ENCODE peak calls at places on chromosome 22, in six cellular contexts. One of them, this sample, is unnamed. For H3K36me3, the result is how much of the 10 kb centered on the place peaks cover.

GRCh38 chr22:30167327-30167726 is 79.2 kb downstream of the LIF start:
- DNase-seq in mucosa of descending colon: no peak
- DNase-seq in left ventricle myocardium inferior: no peak
- DNase-seq in cardiac muscle cell: no peak
- DNase-seq in psoas muscle: no peak
- DNase-seq in fibroblast of lung: no peak
- DNase-seq in this sample: no peak

GRCh38 chr22:35549338-35549737 is 8.7 kb downstream of the RASD2 start:
- DNase-seq in mucosa of descending colon: no peak
- DNase-seq in left ventricle myocardium inferior: peak
- DNase-seq in cardiac muscle cell: no peak
- DNase-seq in psoas muscle: peak
- DNase-seq in fibroblast of lung: no peak
- DNase-seq in this sample: no peak

GRCh38 chr22:33544707-33545106 is 375.6 kb downstream of the LARGE1 start:
- DNase-seq in mucosa of descending colon: no peak
- DNase-seq in left ventricle myocardium inferior: no peak
- DNase-seq in cardiac muscle cell: peak
- DNase-seq in psoas muscle: no peak
- DNase-seq in fibroblast of lung: peak
- DNase-seq in this sample: no peak

GRCh38 chr22:29044657-29045176 is 16.9 kb downstream of the C22orf31 start:
- DNase-seq in mucosa of descending colon: no peak
- DNase-seq in left ventricle myocardium inferior: no peak
- DNase-seq in cardiac muscle cell: peak
- DNase-seq in psoas muscle: no peak
- DNase-seq in fibroblast of lung: peak
- DNase-seq in this sample: no peak

GRCh38 chr22:31544481-31545480 is 48.4 kb downstream of the SFI1 start:
- DNase-seq in mucosa of descending colon: no peak
- DNase-seq in left ventricle myocardium inferior: no peak
- DNase-seq in cardiac muscle cell: no peak
- DNase-seq in psoas muscle: no peak
- DNase-seq in fibroblast of lung: no peak
- DNase-seq in this sample: no peak

GRCh38 chr22:21691773-21692172 is 26.0 kb downstream of the PPIL2 start:
- DNase-seq in mucosa of descending colon: no peak
- DNase-seq in left ventricle myocardium inferior: no peak
- DNase-seq in cardiac muscle cell: no peak
- DNase-seq in psoas muscle: no peak
- DNase-seq in fibroblast of lung: no peak
- DNase-seq in this sample: no peak

GRCh38 chr22:29994027-29994715 is 86.1 kb upstream of the HORMAD2 start:
- DNase-seq in mucosa of descending colon: no peak
- DNase-seq in left ventricle myocardium inferior: no peak
- DNase-seq in cardiac muscle cell: peak
- DNase-seq in psoas muscle: no peak
- DNase-seq in fibroblast of lung: peak
- DNase-seq in this sample: peak

GRCh38 chr22:21641417-21641794 is 696 bp upstream of the SDF2L1 start:
- DNase-seq in mucosa of descending colon: peak
- DNase-seq in left ventricle myocardium inferior: no peak
- DNase-seq in cardiac muscle cell: peak
- DNase-seq in psoas muscle: peak
- DNase-seq in fibroblast of lung: peak
- DNase-seq in this sample: no peak

GRCh38 chr22:35596821-35597220 is 20.3 kb downstream of the MB start:
- DNase-seq in mucosa of descending colon: no peak
- DNase-seq in left ventricle myocardium inferior: peak
- DNase-seq in cardiac muscle cell: peak
- DNase-seq in psoas muscle: peak
- DNase-seq in fibroblast of lung: no peak
- DNase-seq in this sample: no peak

GRCh38 chr22:46830841-46831240 is 68.4 kb downstream of the TBC1D22A start:
- DNase-seq in mucosa of descending colon: no peak
- DNase-seq in left ventricle myocardium inferior: no peak
- DNase-seq in cardiac muscle cell: no peak
- DNase-seq in psoas muscle: no peak
- DNase-seq in fibroblast of lung: no peak
- DNase-seq in this sample: no peak

GRCh38 chr22:46829140-46829891 is 66.9 kb downstream of the TBC1D22A start:
- DNase-seq in mucosa of descending colon: no peak
- DNase-seq in left ventricle myocardium inferior: no peak
- DNase-seq in cardiac muscle cell: peak
- DNase-seq in psoas muscle: no peak
- DNase-seq in fibroblast of lung: peak
- DNase-seq in this sample: peak

GRCh38 chr22:46827781-46828180 is 65.3 kb downstream of the TBC1D22A start:
- DNase-seq in mucosa of descending colon: no peak
- DNase-seq in left ventricle myocardium inferior: no peak
- DNase-seq in cardiac muscle cell: no peak
- DNase-seq in psoas muscle: no peak
- DNase-seq in fibroblast of lung: no peak
- DNase-seq in this sample: no peak

GRCh38 chr22:46828323-46829139 is 66.1 kb downstream of the TBC1D22A start:
- DNase-seq in mucosa of descending colon: no peak
- DNase-seq in left ventricle myocardium inferior: no peak
- DNase-seq in cardiac muscle cell: no peak
- DNase-seq in psoas muscle: no peak
- DNase-seq in fibroblast of lung: no peak
- DNase-seq in this sample: no peak

GRCh38 chr22:46830001-46830715 is 67.7 kb downstream of the TBC1D22A start:
- DNase-seq in mucosa of descending colon: peak
- DNase-seq in left ventricle myocardium inferior: peak
- DNase-seq in cardiac muscle cell: peak
- DNase-seq in psoas muscle: peak
- DNase-seq in fibroblast of lung: peak
- DNase-seq in this sample: no peak
- H3K4me3 ChIP-seq in mucosa of descending colon: no peak
- H3K4me3 ChIP-seq in left ventricle myocardium inferior: no peak
- H3K4me3 ChIP-seq in cardiac muscle cell: no peak
- H3K4me3 ChIP-seq in psoas muscle: no peak
- H3K4me3 ChIP-seq in fibroblast of lung: no peak
- H3K4me3 ChIP-seq in this sample: no peak

DNA sequence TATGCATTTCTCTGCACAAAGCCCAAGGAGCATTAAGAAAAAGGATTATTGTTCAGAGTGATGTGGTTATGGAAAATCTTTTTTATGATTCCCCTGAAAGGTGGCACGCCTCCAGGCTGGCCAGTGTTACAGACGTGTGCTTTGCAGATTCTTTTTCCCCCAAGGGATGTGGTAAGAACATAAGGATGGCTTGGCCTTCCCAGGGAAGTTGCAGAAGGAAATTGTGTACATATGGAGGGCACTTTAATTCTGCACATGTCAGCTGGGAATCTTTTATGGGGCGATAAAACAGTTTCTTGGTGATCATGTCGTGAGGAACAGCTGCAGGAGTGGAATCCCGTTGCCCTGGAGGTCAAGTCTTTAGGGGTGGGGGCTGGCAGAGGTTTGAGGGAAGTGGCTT is 9.7 kb downstream of the SMARCB1 start:
- DNase-seq in mucosa of descending colon: no peak
- DNase-seq in left ventricle myocardium inferior: no peak
- DNase-seq in cardiac muscle cell: peak
- DNase-seq in psoas muscle: no peak
- DNase-seq in fibroblast of lung: peak
- DNase-seq in this sample: no peak
- TF ChIP-seq CTCF in mucosa of descending colon: no peak
- TF ChIP-seq CTCF in left ventricle myocardium inferior: no peak
- TF ChIP-seq CTCF in cardiac muscle cell: no peak
- TF ChIP-seq CTCF in psoas muscle: no peak
- TF ChIP-seq CTCF in fibroblast of lung: no peak
- TF ChIP-seq CTCF in this sample: no peak

GRCh38 chr22:45550891-45551290 is 48.2 kb downstream of the FBLN1 start:
- DNase-seq in mucosa of descending colon: no peak
- DNase-seq in left ventricle myocardium inferior: no peak
- DNase-seq in cardiac muscle cell: no peak
- DNase-seq in psoas muscle: no peak
- DNase-seq in fibroblast of lung: no peak
- DNase-seq in this sample: no peak

GRCh38 chr22:45551310-45552016 is 48.8 kb downstream of the FBLN1 start:
- DNase-seq in mucosa of descending colon: no peak
- DNase-seq in left ventricle myocardium inferior: no peak
- DNase-seq in cardiac muscle cell: peak
- DNase-seq in psoas muscle: peak
- DNase-seq in fibroblast of lung: no peak
- DNase-seq in this sample: no peak

GRCh38 chr22:45552580-45553332 is 50.1 kb downstream of the FBLN1 start:
- DNase-seq in mucosa of descending colon: peak
- DNase-seq in left ventricle myocardium inferior: peak
- DNase-seq in cardiac muscle cell: peak
- DNase-seq in psoas muscle: peak
- DNase-seq in fibroblast of lung: peak
- DNase-seq in this sample: peak

GRCh38 chr22:45553333-45554039 is 50.8 kb downstream of the FBLN1 start:
- DNase-seq in mucosa of descending colon: peak
- DNase-seq in left ventricle myocardium inferior: peak
- DNase-seq in cardiac muscle cell: peak
- DNase-seq in psoas muscle: peak
- DNase-seq in fibroblast of lung: peak
- DNase-seq in this sample: peak

DNA sequence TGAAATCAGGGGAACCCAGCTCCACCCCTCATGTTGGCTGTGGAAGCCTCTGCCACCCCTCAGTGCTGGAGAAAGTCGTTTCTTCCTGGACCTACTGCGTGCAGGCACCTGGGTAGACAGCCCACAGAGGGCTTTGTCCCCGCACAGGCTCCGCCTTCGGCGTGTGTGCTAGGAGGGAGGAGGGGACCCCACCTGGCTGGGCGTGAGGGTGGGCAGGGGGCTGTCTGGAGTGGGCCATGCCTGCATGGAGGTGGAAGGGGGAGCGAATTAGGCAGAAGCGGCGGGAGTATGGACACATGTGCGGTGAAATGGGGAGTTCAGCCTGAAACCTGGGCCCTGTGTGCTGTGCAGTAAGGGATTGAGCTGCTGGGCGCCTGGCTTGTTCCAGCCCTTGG is 49.3 kb downstream of the FBLN1 start:
- DNase-seq in mucosa of descending colon: no peak
- DNase-seq in left ventricle myocardium inferior: no peak
- DNase-seq in cardiac muscle cell: no peak
- DNase-seq in psoas muscle: no peak
- DNase-seq in fibroblast of lung: no peak
- DNase-seq in this sample: no peak
- H3K36me3 ChIP-seq in mucosa of descending colon: under half
- H3K36me3 ChIP-seq in left ventricle myocardium inferior: under half
- H3K36me3 ChIP-seq in cardiac muscle cell: under half
- H3K36me3 ChIP-seq in psoas muscle: under half
- H3K36me3 ChIP-seq in fibroblast of lung: under half
- H3K36me3 ChIP-seq in this sample: half or more

GRCh38 chr22:38775656-38776055 is 18.3 kb downstream of the DNAL4 start:
- DNase-seq in mucosa of descending colon: no peak
- DNase-seq in left ventricle myocardium inferior: no peak
- DNase-seq in cardiac muscle cell: no peak
- DNase-seq in psoas muscle: no peak
- DNase-seq in fibroblast of lung: no peak
- DNase-seq in this sample: no peak

GRCh38 chr22:38776086-38776485 is 17.9 kb downstream of the DNAL4 start:
- DNase-seq in mucosa of descending colon: no peak
- DNase-seq in left ventricle myocardium inferior: no peak
- DNase-seq in cardiac muscle cell: no peak
- DNase-seq in psoas muscle: no peak
- DNase-seq in fibroblast of lung: no peak
- DNase-seq in this sample: no peak

GRCh38 chr22:38774496-38775166 is 18.8 kb upstream of the SUN2 start:
- DNase-seq in mucosa of descending colon: no peak
- DNase-seq in left ventricle myocardium inferior: no peak
- DNase-seq in cardiac muscle cell: no peak
- DNase-seq in psoas muscle: no peak
- DNase-seq in fibroblast of lung: no peak
- DNase-seq in this sample: no peak

GRCh38 chr22:38772624-38772873 is 16.8 kb upstream of the SUN2 start:
- DNase-seq in mucosa of descending colon: no peak
- DNase-seq in left ventricle myocardium inferior: no peak
- DNase-seq in cardiac muscle cell: no peak
- DNase-seq in psoas muscle: no peak
- DNase-seq in fibroblast of lung: no peak
- DNase-seq in this sample: no peak

DNA sequence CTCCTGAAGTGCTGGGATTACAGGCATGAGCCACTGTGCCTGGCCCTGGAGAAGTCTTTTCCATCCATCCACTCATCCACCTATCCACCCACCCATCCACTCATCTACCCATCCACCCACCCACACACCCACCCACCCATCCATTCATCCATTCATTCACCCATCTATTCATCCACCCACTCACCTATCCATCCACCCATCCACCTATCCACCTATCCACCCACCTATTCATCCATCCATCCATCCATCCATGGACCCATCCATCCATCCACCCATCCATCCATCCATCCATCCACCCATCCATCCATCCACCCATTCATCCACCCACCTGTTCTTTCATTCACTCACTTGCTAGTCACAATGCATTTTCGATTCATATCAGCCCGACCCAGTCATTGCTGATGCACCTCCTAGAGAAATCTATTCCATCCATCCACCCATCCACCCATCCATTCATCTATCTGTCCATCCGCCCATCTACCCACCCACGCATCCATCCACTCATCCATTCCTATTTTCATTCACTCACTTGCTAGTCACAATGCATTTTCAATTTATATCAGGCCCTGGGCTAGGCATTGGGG is 17.7 kb upstream of the SUN2 start:
- DNase-seq in mucosa of descending colon: no peak
- DNase-seq in left ventricle myocardium inferior: no peak
- DNase-seq in cardiac muscle cell: no peak
- DNase-seq in psoas muscle: no peak
- DNase-seq in fibroblast of lung: no peak
- DNase-seq in this sample: no peak
- H3K4me3 ChIP-seq in mucosa of descending colon: no peak
- H3K4me3 ChIP-seq in left ventricle myocardium inferior: no peak
- H3K4me3 ChIP-seq in cardiac muscle cell: no peak
- H3K4me3 ChIP-seq in psoas muscle: no peak
- H3K4me3 ChIP-seq in fibroblast of lung: no peak
- H3K4me3 ChIP-seq in this sample: no peak

This sample was measured in BJ.